ENCODE peak calls at places on chromosomes 13 and 19, in nine cellular contexts. A, O, K, V, E, Y, D, N and W are unnamed samples.
A peak's percentile ranks its signal among the peaks of the same experiment; 100 is the strongest.

GRCh38 chr13:75530536-75530935 is 7.1 kb downstream of the COMMD6 start:
- DNase-seq in A (no peak), N (no peak), K (no peak), V (no peak), D (no peak), O (no peak), E (no peak), Y (no peak), W (no peak)

GRCh38 chr19:40465025-40465780 is at the start of gene BLVRB:
- DNase-seq in E (no peak), D (no peak), O (no peak), A (no peak), V (no peak), Y (no peak), K (no peak), N (no peak), W (no peak)

GRCh38 chr19:51111606-51112005 is 3.4 kb upstream of the CTU1 start:
- DNase-seq in D (no peak), O (no peak), N (no peak), A (no peak), K (no peak), Y (peak; percentile 64), V (no peak), E (no peak), W (no peak)

GRCh38 chr19:411723-412355 is 2.9 kb upstream of the C2CD4C start:
- DNase-seq in O (no peak), D (no peak), Y (no peak), N (no peak), V (no peak), K (no peak), A (no peak), E (no peak), W (no peak)

GRCh38 chr13:60591348-60591747 is 194.3 kb downstream of the TDRD3 start:
- DNase-seq in N (no peak), Y (no peak), K (no peak), O (no peak), D (no peak), V (no peak), E (no peak), A (no peak), W (no peak)

GRCh38 chr19:48466571-48467325 is 2.4 kb upstream of the CYTH2 start:
- DNase-seq in O (no peak), A (no peak), D (no peak), N (no peak), V (no peak), K (no peak), E (no peak), Y (no peak), W (no peak)

GRCh38 chr19:5436948-5437306 is 18.3 kb upstream of the ZNRF4 start:
- DNase-seq in N (no peak), A (no peak), Y (no peak), V (no peak), O (no peak), D (no peak), K (no peak), E (no peak), W (no peak)

GRCh38 chr13:41267106-41267505 is 3.7 kb upstream of the MTRF1 start:
- DNase-seq in D (no peak), Y (no peak), O (no peak), A (no peak), K (no peak), V (no peak), E (no peak), N (no peak), W (peak; percentile 14)

GRCh38 chr19:50384685-50385535 is 763 bp downstream of the POLD1 start:
- DNase-seq in K (no peak), V (no peak), N (no peak), D (no peak), O (no peak), A (no peak), Y (no peak), E (no peak), W (peak; percentile 27)

GRCh38 chr19:7515471-7516226 is at the start of gene ZNF358:
- DNase-seq in D (peak; percentile 70), A (peak; percentile 85), O (no peak), N (peak; percentile 61), V (no peak), E (no peak), Y (peak; percentile 67), K (peak; percentile 70), W (peak; percentile 90)

GRCh38 chr13:29532136-29532535 is 63.4 kb downstream of the SLC7A1 start:
- DNase-seq in N (no peak), K (no peak), A (no peak), D (no peak), Y (no peak), V (no peak), E (no peak), O (no peak), W (no peak)

GRCh38 chr19:35357867-35358573 is at the start of gene FFAR3:
- DNase-seq in K (peak; percentile 29), D (no peak), N (no peak), A (peak; percentile 13), V (peak; percentile 42), O (no peak), E (no peak), Y (no peak), W (no peak)

GRCh38 chr19:3474614-3475013 is 5.7 kb downstream of the SMIM24 start:
- DNase-seq in D (no peak), O (no peak), V (no peak), E (no peak), Y (no peak), N (no peak), A (no peak), K (no peak), W (no peak)

GRCh38 chr19:3475449-3475848 is 4.9 kb downstream of the SMIM24 start:
- DNase-seq in D (no peak), N (no peak), Y (no peak), A (no peak), K (no peak), V (no peak), E (no peak), O (no peak), W (no peak)

GRCh38 chr19:3477506-3477905 is 2.8 kb downstream of the SMIM24 start:
- DNase-seq in O (no peak), K (no peak), A (no peak), V (no peak), N (no peak), D (no peak), Y (no peak), E (no peak), W (no peak)

GRCh38 chr19:3478409-3479176 is 1.7 kb downstream of the SMIM24 start:
- DNase-seq in O (no peak), K (no peak), A (no peak), D (no peak), V (no peak), Y (no peak), E (no peak), N (no peak), W (no peak)

DNA sequence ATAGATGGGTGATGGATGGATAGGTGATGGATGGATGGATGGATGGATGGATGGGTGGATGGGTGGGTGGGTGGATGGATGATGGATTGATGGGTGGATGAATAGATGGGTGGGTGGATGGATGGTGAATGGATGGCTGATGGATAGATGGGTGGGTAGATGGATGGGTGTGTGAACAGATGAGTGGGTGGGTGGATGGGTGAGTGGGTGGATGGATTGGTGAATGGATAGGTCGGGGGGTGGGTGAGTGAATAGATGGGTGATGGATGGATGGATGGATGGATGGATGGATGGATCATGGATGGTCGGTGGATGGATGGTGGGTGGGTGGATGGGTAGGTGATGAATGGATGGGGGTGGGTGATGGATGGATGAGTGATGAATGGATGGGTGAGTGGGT is 3.5 kb downstream of the SMIM24 start:
- DNase-seq in K (no peak), D (no peak), E (no peak), O (no peak), V (no peak), A (no peak), N (no peak), Y (no peak), W (no peak)
- H3K4me1 ChIP-seq in K (peaks cover 7% of the 10 kb centered on the region), D (no peaks in the 10 kb centered on the region), E (peaks cover 46% of the 10 kb centered on the region), O (no peaks in the 10 kb centered on the region), V (no peaks in the 10 kb centered on the region), A (peaks cover 15% of the 10 kb centered on the region), N (peaks cover 3% of the 10 kb centered on the region), Y (peaks cover 13% of the 10 kb centered on the region), W (no peaks in the 10 kb centered on the region)

DNA sequence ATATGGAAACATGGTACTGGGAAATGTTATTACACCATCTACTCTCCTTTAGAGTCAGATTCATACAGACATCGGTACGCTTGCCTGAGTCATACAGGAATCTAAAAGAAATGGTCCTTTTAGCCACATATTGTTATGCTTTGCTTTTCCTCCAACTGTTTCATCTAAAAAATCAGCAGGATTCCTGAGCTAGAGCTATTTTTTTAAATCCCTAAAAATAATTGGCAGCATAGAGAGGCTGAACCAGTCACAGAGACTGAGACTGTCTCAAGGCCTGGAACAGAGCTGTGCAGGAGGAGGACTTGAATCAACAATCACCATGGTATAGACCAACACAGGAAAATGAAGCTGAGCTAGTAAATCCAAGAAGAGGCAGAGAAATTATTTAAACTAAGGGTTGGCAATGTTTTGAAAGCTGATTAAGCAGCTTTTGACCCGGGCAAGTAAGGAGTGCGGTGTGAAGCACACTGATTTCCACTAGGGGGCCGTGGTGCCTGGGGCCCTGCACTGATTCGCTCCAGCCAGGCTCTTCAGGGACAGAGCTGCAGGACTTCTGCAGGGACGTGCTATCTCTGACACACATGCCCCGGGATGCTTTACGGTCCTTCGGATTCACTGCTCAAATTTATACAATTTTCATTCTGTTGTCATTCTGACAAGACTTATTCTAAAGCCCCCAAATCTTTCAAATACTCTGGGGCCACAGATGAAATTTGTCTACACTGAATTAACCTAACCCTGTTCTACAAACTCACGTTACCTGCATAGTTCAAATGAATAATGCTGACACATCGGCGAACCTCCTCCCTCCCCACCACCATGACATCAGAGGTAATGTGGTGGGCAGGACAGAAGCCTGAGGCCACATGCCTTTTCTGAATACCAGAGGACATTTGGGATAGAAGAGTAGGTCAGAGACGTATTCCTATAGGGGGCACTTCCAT is 87.6 kb upstream of the SLC15A1 start:
- DNase-seq in D (peak; percentile 56), Y (peak; percentile 47), E (no peak), A (peak; percentile 65), N (peak; percentile 31), O (peak; percentile 25), V (no peak), K (peak; percentile 56), W (peak; percentile 70)
- TF ChIP-seq CTCF in D (peak; percentile 42), Y (peak; percentile 55), E (peak; percentile 46), A (peak; percentile 85), N (peak; percentile 54), O (peak; percentile 79), V (no peak), K (peak; percentile 78), W (peak; percentile 95)

DNA sequence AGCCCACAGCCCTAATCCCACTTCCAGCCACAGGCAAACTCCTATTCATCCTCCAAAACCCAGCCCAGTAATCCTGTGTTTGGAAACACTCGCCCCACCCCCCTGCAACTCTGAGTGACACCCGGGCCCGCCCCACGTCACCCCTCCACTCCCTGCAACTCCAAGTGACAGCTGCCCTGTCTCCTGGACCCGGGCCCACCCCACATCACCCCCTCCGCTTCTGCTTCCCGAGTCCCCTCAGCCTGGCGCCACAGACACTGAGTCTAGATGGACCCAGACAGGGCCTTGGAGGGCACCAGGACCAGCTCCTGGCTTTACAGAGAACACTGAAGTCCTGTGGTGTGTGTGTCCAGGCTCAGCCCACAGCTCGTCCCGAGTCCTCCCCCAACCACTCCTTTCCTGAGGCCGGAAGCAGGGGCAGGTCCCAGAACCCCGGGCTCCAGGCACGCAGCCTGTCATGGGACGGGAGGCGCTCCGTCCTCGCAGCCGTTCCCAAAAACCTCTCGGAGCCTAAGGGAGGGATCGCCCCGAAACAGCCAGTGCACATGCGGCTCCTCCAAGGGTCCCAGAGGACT is 7.7 kb downstream of the REXO1 start:
- DNase-seq in D (no peak), O (no peak), N (no peak), A (peak; percentile 36), Y (no peak), K (peak; percentile 69), E (no peak), V (no peak), W (no peak)
- H3K4me1 ChIP-seq in D (peaks cover 10% of the 10 kb centered on the region), O (peaks cover 39% of the 10 kb centered on the region), N (peaks cover 33% of the 10 kb centered on the region), A (peaks cover 58% of the 10 kb centered on the region), Y (no peaks in the 10 kb centered on the region), K (peaks cover 57% of the 10 kb centered on the region), E (peaks cover 82% of the 10 kb centered on the region), V (no peaks in the 10 kb centered on the region), W (peaks cover 15% of the 10 kb centered on the region)

GRCh38 chr19:46412034-46412982 is 1.1 kb downstream of the CCDC8 start:
- DNase-seq in E (no peak), V (no peak), N (no peak), D (no peak), Y (no peak), O (no peak), A (no peak), K (no peak), W (peak; percentile 54)
- TF ChIP-seq CTCF in E (no peak), V (no peak), N (no peak), D (no peak), Y (no peak), O (no peak), A (no peak), K (no peak), W (peak; percentile 17)